ENCODE peak calls at places on chromosomes 16 and 17, in five cellular contexts. One of them, this sample, is unnamed.

GRCh38 chr17:35542990-35543389 is 5.5 kb upstream of the SLFN12L start:
- DNase-seq in H1: no peak
- DNase-seq in HepG2: no peak
- DNase-seq in GM12878: no peak
- DNase-seq in K562: no peak
- DNase-seq in this sample: no peak

GRCh38 chr16:369866-370436 is 387 bp downstream of the MRPL28 start:
- DNase-seq in H1: no peak
- DNase-seq in GM12878: no peak
- DNase-seq in HepG2: no peak
- DNase-seq in K562: peak; percentile 52
- DNase-seq in this sample: no peak

GRCh38 chr16:4769306-4769638 is 2.3 kb upstream of the ZNF500 start:
- DNase-seq in HepG2: no peak
- DNase-seq in H1: no peak
- DNase-seq in GM12878: no peak
- DNase-seq in K562: no peak
- DNase-seq in this sample: no peak

GRCh38 chr16:78072275-78072674 is 27.2 kb upstream of the WWOX start:
- DNase-seq in K562: no peak
- DNase-seq in HepG2: no peak
- DNase-seq in H1: peak; percentile 59
- DNase-seq in GM12878: no peak
- DNase-seq in this sample: no peak

GRCh38 chr17:14019186-14019956 is 49.9 kb upstream of the COX10 start:
- DNase-seq in K562: peak; percentile 37
- DNase-seq in GM12878: no peak
- DNase-seq in HepG2: no peak
- DNase-seq in H1: no peak
- DNase-seq in this sample: no peak

GRCh38 chr16:50360779-50361178 is 8.0 kb downstream of the BRD7 start:
- DNase-seq in H1: no peak
- DNase-seq in HepG2: no peak
- DNase-seq in GM12878: no peak
- DNase-seq in K562: no peak
- DNase-seq in this sample: no peak

GRCh38 chr17:7107012-7107754 is 7.4 kb downstream of the ASGR2 start:
- DNase-seq in GM12878: no peak
- DNase-seq in K562: no peak
- DNase-seq in HepG2: no peak
- DNase-seq in H1: no peak
- DNase-seq in this sample: no peak

GRCh38 chr17:10798332-10798749 is 5.6 kb downstream of the TMEM238L start:
- DNase-seq in K562: no peak
- DNase-seq in GM12878: no peak
- DNase-seq in H1: no peak
- DNase-seq in HepG2: no peak
- DNase-seq in this sample: no peak

GRCh38 chr17:68197091-68197996 is 50.5 kb upstream of the AMZ2 start:
- DNase-seq in GM12878: no peak
- DNase-seq in K562: peak; percentile 17
- DNase-seq in H1: no peak
- DNase-seq in HepG2: no peak
- DNase-seq in this sample: peak; percentile 47

GRCh38 chr17:60231234-60231633 is 81.5 kb downstream of the CA4 start:
- DNase-seq in H1: no peak
- DNase-seq in GM12878: no peak
- DNase-seq in HepG2: peak; percentile 18
- DNase-seq in K562: peak; percentile 11
- DNase-seq in this sample: peak; percentile 41

GRCh38 chr16:81936209-81936608 is 75.1 kb downstream of the SDR42E1 start:
- DNase-seq in H1: no peak
- DNase-seq in K562: no peak
- DNase-seq in GM12878: no peak
- DNase-seq in HepG2: no peak
- DNase-seq in this sample: no peak

GRCh38 chr17:30290696-30291570 is 811 bp downstream of the BLMH start:
- DNase-seq in GM12878: no peak
- DNase-seq in HepG2: peak; percentile 35
- DNase-seq in H1: no peak
- DNase-seq in K562: peak; percentile 69
- DNase-seq in this sample: peak; percentile 74

GRCh38 chr17:5770556-5771270 is 186.4 kb upstream of the NLRP1 start:
- DNase-seq in GM12878: no peak
- DNase-seq in HepG2: no peak
- DNase-seq in K562: no peak
- DNase-seq in H1: no peak
- DNase-seq in this sample: no peak

GRCh38 chr16:28609631-28610594 is at the start of gene SULT1A1:
- DNase-seq in K562: peak; percentile 66
- DNase-seq in GM12878: no peak
- DNase-seq in H1: no peak
- DNase-seq in HepG2: peak; percentile 93
- DNase-seq in this sample: no peak

GRCh38 chr17:4509402-4509801 is 10.7 kb downstream of the SPNS2 start:
- DNase-seq in HepG2: no peak
- DNase-seq in K562: no peak
- DNase-seq in GM12878: peak; percentile 4
- DNase-seq in H1: no peak
- DNase-seq in this sample: no peak

GRCh38 chr16:27595993-27596392 is 46.0 kb downstream of the KATNIP start:
- DNase-seq in HepG2: no peak
- DNase-seq in GM12878: no peak
- DNase-seq in H1: no peak
- DNase-seq in K562: no peak
- DNase-seq in this sample: no peak

GRCh38 chr16:379183-379960 is 2.4 kb downstream of the PGAP6 start:
- DNase-seq in HepG2: no peak
- DNase-seq in K562: no peak
- DNase-seq in H1: peak; percentile 69
- DNase-seq in GM12878: no peak
- DNase-seq in this sample: no peak

GRCh38 chr16:66695935-66696668 is 441 bp downstream of the CMTM4 start:
- DNase-seq in H1: no peak
- DNase-seq in K562: peak; percentile 56
- DNase-seq in GM12878: no peak
- DNase-seq in HepG2: no peak
- DNase-seq in this sample: peak; percentile 36

GRCh38 chr17:65047939-65048338 is 8.6 kb downstream of the GNA13 start:
- DNase-seq in GM12878: no peak
- DNase-seq in K562: no peak
- DNase-seq in H1: no peak
- DNase-seq in HepG2: no peak
- DNase-seq in this sample: no peak

GRCh38 chr17:76141212-76142043 is at the start of gene FOXJ1:
- DNase-seq in H1: peak; percentile 88
- DNase-seq in K562: peak; percentile 96
- DNase-seq in GM12878: peak; percentile 48
- DNase-seq in HepG2: peak; percentile 92
- DNase-seq in this sample: peak; percentile 99

GRCh38 chr17:75679706-75680201 is 12.6 kb downstream of the SAP30BP start:
- DNase-seq in GM12878: no peak
- DNase-seq in H1: no peak
- DNase-seq in K562: no peak
- DNase-seq in HepG2: no peak
- DNase-seq in this sample: peak; percentile 89

GRCh38 chr16:66874079-66874775 is 6.1 kb upstream of the PDP2 start:
- DNase-seq in HepG2: no peak
- DNase-seq in K562: no peak
- DNase-seq in GM12878: no peak
- DNase-seq in H1: no peak
- DNase-seq in this sample: no peak

GRCh38 chr17:59643159-59643857 is 23.6 kb downstream of the CLTC start:
- DNase-seq in K562: no peak
- DNase-seq in HepG2: no peak
- DNase-seq in H1: no peak
- DNase-seq in GM12878: no peak
- DNase-seq in this sample: no peak

GRCh38 chr16:84507011-84507982 is 2.8 kb upstream of the MEAK7 start:
- DNase-seq in GM12878: peak; percentile 45
- DNase-seq in HepG2: no peak
- DNase-seq in H1: no peak
- DNase-seq in K562: no peak
- DNase-seq in this sample: no peak

DNA sequence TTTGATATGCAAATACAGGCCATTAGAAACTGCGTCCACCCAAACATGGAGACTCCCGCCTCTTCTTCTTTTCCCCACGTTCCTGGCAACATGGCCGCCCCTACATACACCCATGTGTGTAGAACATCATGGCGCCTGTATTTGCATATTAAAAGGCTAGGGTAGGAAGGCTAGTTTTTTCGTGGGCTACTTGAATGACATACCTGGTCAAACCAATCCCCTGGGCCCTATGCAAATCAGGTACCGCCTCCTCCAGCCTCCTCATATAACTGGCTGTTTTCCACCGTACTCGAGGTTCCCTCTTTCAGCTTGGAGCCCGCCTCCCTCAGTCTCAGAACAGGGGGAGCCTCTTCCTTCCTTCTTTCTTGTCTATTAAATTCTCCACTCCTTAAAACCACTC is 840 bp upstream of the CD300LB start:
- DNase-seq in GM12878: no peak
- DNase-seq in HepG2: no peak
- DNase-seq in K562: no peak
- DNase-seq in H1: peak; percentile 3
- DNase-seq in this sample: no peak
- TF ChIP-seq HDAC2 in GM12878: no peak
- TF ChIP-seq HDAC2 in HepG2: no peak
- TF ChIP-seq HDAC2 in K562: no peak
- TF ChIP-seq HDAC2 in H1: no peak
- TF ChIP-seq HDAC2 in this sample: no peak

GRCh38 chr16:85770741-85771140 is 19.8 kb upstream of the C16orf74 start:
- DNase-seq in K562: no peak
- DNase-seq in HepG2: no peak
- DNase-seq in H1: no peak
- DNase-seq in GM12878: no peak
- DNase-seq in this sample: no peak

GRCh38 chr16:85765767-85766166 is 14.9 kb upstream of the C16orf74 start:
- DNase-seq in K562: no peak
- DNase-seq in HepG2: no peak
- DNase-seq in GM12878: no peak
- DNase-seq in H1: no peak
- DNase-seq in this sample: no peak

GRCh38 chr16:85768225-85768624 is 17.3 kb upstream of the C16orf74 start:
- DNase-seq in H1: peak; percentile 54
- DNase-seq in GM12878: no peak
- DNase-seq in K562: no peak
- DNase-seq in HepG2: no peak
- DNase-seq in this sample: no peak

GRCh38 chr16:85765273-85765672 is 14.4 kb upstream of the C16orf74 start:
- DNase-seq in K562: no peak
- DNase-seq in HepG2: no peak
- DNase-seq in GM12878: no peak
- DNase-seq in H1: no peak
- DNase-seq in this sample: no peak

GRCh38 chr16:85767569-85767968 is 16.7 kb upstream of the C16orf74 start:
- DNase-seq in K562: no peak
- DNase-seq in HepG2: no peak
- DNase-seq in GM12878: no peak
- DNase-seq in H1: no peak
- DNase-seq in this sample: peak; percentile 85
- TF ChIP-seq HDAC2 in K562: no peak
- TF ChIP-seq HDAC2 in HepG2: no peak
- TF ChIP-seq HDAC2 in GM12878: no peak
- TF ChIP-seq HDAC2 in H1: no peak
- TF ChIP-seq HDAC2 in this sample: no peak

GRCh38 chr17:1643293-1643998 is 2.1 kb downstream of the SCARF1 start:
- DNase-seq in GM12878: no peak
- DNase-seq in HepG2: no peak
- DNase-seq in K562: no peak
- DNase-seq in H1: no peak
- DNase-seq in this sample: peak; percentile 49
- TF ChIP-seq HDAC2 in GM12878: no peak
- TF ChIP-seq HDAC2 in HepG2: no peak
- TF ChIP-seq HDAC2 in K562: no peak
- TF ChIP-seq HDAC2 in H1: peak; percentile 40
- TF ChIP-seq HDAC2 in this sample: no peak

GRCh38 chr16:24180451-24180850 is 75.7 kb upstream of the CACNG3 start:
- DNase-seq in H1: no peak
- DNase-seq in HepG2: no peak
- DNase-seq in K562: no peak
- DNase-seq in GM12878: no peak
- DNase-seq in this sample: no peak
- TF ChIP-seq HDAC2 in H1: no peak
- TF ChIP-seq HDAC2 in HepG2: no peak
- TF ChIP-seq HDAC2 in K562: no peak
- TF ChIP-seq HDAC2 in GM12878: no peak
- TF ChIP-seq HDAC2 in this sample: no peak

DNA sequence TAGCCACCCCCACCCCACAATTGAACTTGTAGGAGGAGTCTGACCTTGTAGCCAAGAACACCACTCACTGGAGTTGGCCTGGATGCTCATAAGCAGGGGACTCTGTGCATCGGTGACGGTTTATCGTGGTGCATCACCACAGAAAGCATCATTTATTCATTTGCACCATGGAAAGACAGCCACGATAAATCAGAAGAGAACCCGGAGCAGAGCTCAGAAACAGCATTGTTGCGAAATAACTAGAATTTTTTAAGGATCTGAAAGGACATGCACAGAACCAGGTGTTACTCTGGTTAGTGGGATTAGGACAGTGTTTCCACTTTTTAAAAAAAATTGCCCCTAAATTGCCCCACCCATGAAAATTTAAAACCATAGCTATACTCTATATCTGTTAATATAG is 44.4 kb upstream of the IRX6 start:
- DNase-seq in GM12878: no peak
- DNase-seq in H1: no peak
- DNase-seq in HepG2: no peak
- DNase-seq in K562: no peak
- DNase-seq in this sample: no peak
- TF ChIP-seq HDAC2 in GM12878: no peak
- TF ChIP-seq HDAC2 in H1: no peak
- TF ChIP-seq HDAC2 in HepG2: no peak
- TF ChIP-seq HDAC2 in K562: no peak
- TF ChIP-seq HDAC2 in this sample: no peak